ENCODE peak calls at places on chromosomes 2 and 18, in nine cellular contexts. G is dorsolateral prefrontal cortex, Y is left ventricle myocardium inferior, F is stomach, P is ovary, O is A549, N is WERI-Rb-1, I is H9, C is heart left ventricle. Z is an unnamed sample.
A peak's percentile ranks its signal among the peaks of the same experiment; 100 is the strongest.

GRCh38 chr2:187580462-187581124 is 26.4 kb upstream of the TFPI start:
- DNase-seq in P (no peak), I (no peak), C (no peak), G (no peak), Y (no peak), N (no peak), F (no peak), O (peak; percentile 84), Z (peak; percentile 73)

GRCh38 chr2:101828267-101829017 is 130.9 kb downstream of the MAP4K4 start:
- DNase-seq in N (no peak), O (no peak), I (no peak), P (no peak), F (no peak), Y (no peak), C (no peak), G (no peak), Z (no peak)

GRCh38 chr2:21676056-21676455 is 552.3 kb downstream of the TDRD15 start:
- DNase-seq in F (no peak), P (no peak), C (no peak), I (no peak), N (no peak), Y (no peak), O (no peak), G (no peak), Z (no peak)

GRCh38 chr2:190497428-190497827 is 37.1 kb downstream of the NEMP2 start:
- DNase-seq in G (no peak), F (no peak), O (peak; percentile 60), C (no peak), P (no peak), Y (no peak), N (peak; percentile 22), I (no peak), Z (no peak)

GRCh38 chr2:12502759-12503158 is 214.0 kb upstream of the TRIB2 start:
- DNase-seq in Y (no peak), O (no peak), P (no peak), N (no peak), F (no peak), C (no peak), G (no peak), I (no peak), Z (no peak)

GRCh38 chr2:144084114-144084661 is 435.7 kb downstream of the ZEB2 start:
- DNase-seq in P (no peak), Y (no peak), N (no peak), C (no peak), G (no peak), F (no peak), O (peak; percentile 39), I (no peak), Z (peak; percentile 21)

GRCh38 chr2:120993661-120994060 is 258.0 kb downstream of the GLI2 start:
- DNase-seq in F (no peak), C (no peak), N (no peak), P (no peak), Y (no peak), I (peak; percentile 20), G (no peak), O (no peak), Z (no peak)

GRCh38 chr2:113826346-113827285 is 63.3 kb upstream of the ACTR3 start:
- DNase-seq in O (no peak), F (no peak), I (peak; percentile 39), C (no peak), N (no peak), G (no peak), Y (no peak), P (no peak), Z (no peak)

GRCh38 chr2:230416061-230416721 is at the start of gene SP100:
- DNase-seq in G (no peak), Y (peak; percentile 74), I (no peak), F (peak; percentile 82), O (peak; percentile 69), P (peak; percentile 77), N (no peak), C (peak; percentile 88), Z (peak; percentile 86)

GRCh38 chr2:230758566-230759480 is 46.2 kb downstream of the CAB39 start:
- DNase-seq in C (no peak), I (no peak), O (no peak), Y (no peak), N (no peak), G (no peak), P (no peak), F (no peak), Z (peak; percentile 76)

GRCh38 chr2:232447638-232448472 is 8.1 kb upstream of the ALPI start:
- DNase-seq in Y (peak; percentile 12), P (no peak), G (no peak), O (no peak), N (no peak), C (no peak), F (no peak), I (peak; percentile 22), Z (no peak)

GRCh38 chr2:101766871-101767739 is 69.6 kb downstream of the MAP4K4 start:
- DNase-seq in I (no peak), Y (no peak), P (no peak), N (no peak), O (peak; percentile 70), F (no peak), C (no peak), G (no peak), Z (peak; percentile 49)

GRCh38 chr2:240255811-240256703 is 115.6 kb upstream of the OTOS start:
- DNase-seq in G (no peak), Y (no peak), O (peak; percentile 50), I (peak; percentile 45), P (no peak), N (no peak), F (peak; percentile 23), C (peak; percentile 50), Z (peak; percentile 21)

GRCh38 chr18:22710628-22711380 is 222.3 kb upstream of the RBBP8 start:
- DNase-seq in C (peak; percentile 45), P (peak; percentile 51), F (peak; percentile 35), Y (peak; percentile 33), N (peak; percentile 20), I (no peak), G (no peak), O (peak; percentile 75), Z (peak; percentile 61)

DNA sequence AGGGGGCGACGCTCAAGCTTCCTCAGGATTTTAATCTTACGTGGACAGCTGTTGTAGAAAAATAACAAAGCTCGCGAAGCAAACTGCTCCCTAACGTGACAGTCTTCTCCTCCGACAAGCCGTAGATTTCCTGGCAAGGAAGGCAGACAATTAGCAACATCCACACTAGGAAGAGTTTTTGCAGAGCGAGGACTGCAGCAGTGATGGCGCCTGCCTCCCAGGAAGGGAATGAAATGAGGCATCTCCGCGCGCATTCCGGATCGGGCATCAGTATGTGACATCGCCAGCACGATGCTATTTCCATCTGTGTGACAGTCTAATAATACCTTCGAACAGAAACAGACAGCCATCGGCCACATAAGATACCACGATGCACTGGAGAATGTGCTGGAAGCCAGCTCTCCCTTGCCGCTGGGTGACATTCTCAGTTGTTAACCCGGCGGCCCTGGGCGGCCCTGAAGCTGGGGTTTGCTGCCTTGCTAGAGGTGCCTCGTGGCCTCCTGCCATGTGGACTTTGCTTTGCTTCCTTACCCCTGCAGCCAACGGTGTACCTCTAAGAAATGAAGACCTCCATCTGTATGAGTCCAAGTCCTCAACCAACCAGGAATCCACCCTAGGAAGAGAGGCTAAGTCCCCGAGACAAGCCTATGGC is 101.8 kb upstream of the AGAP1 start:
- DNase-seq in C (no peak), P (no peak), I (no peak), N (no peak), F (no peak), G (no peak), O (no peak), Y (no peak), Z (no peak)
- TF ChIP-seq CTCF in C (no peak), P (no peak), I (no peak), N (no peak), F (no peak), G (no peak), O (no peak), Y (no peak), Z (no peak)

DNA sequence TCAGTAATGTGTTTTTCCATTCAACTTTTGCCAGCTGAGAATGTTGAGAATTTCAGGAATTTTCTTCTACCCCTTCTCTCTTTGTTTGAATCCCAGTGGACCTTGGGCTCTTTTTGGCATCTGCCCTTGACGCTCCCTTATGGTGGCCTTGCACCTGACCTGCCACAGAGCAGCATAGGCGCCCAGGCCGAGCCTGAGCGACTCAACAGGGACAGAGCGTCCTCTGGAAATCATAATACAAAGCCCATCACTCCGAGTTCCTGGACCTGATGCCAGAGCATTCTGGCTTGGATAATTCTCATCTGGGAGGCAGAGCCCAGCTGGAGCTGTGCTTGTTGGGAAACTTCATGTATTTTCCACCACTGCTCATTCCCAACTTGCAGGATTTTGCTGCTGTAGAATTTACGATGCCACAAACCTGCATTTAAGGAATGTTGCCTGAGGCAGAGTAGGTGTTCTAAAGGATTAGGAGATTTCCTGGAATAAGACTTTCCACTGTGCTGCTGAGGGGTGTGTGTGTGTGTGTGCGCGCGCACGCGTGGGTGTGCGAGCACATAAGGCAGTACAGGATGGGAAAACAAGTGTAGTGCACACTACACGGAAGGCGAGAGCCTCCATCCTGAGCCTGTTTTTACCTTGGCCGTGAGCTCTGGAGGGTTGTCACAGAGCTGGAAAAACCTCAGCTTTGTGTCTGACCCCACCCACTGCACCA is 77.1 kb upstream of the TXNDC2 start:
- DNase-seq in Y (peak; percentile 51), F (no peak), O (no peak), C (peak; percentile 50), N (no peak), G (no peak), I (peak; percentile 74), P (peak; percentile 76), Z (peak; percentile 54)
- TF ChIP-seq CTCF in Y (no peak), F (no peak), O (no peak), C (no peak), N (no peak), G (no peak), I (no peak), P (no peak), Z (no peak)

DNA sequence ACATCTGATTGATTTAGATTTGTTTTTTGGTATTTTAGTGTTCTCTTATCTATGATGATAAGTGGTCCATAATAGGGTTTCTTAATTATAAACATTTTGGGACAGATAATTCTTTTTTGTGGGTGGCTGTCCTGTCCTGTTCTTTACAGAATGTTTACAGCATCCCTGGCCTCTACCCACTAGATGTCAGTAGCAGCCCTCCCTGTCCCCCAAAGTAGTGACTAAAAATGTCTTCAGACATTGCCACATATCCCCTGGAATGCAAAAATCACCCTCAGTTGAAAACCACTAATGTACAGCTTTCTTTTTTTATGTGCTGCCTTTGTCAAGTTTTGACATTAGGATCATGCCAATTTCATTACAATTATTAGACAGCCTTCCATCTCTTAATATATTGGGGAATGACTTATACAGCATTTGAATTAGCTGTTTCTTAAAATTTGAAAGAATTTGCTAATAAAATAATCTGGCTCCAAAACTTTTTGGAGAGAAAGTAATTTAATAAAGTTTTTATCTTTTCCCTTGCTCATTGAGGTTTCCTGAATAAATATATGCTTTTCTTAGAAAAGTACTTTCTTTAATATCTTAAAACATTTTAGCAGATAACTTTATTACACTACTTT is 19.5 kb downstream of the WIPF1 start:
- DNase-seq in Y (no peak), F (no peak), O (peak; percentile 50), I (no peak), C (no peak), N (no peak), P (no peak), G (no peak), Z (peak; percentile 67)
- TF ChIP-seq CTCF in Y (peak; percentile 53), F (peak; percentile 19), O (peak; percentile 71), I (peak; percentile 69), C (peak; percentile 53), N (peak; percentile 49), P (no peak), G (peak; percentile 36), Z (peak; percentile 56)

DNA sequence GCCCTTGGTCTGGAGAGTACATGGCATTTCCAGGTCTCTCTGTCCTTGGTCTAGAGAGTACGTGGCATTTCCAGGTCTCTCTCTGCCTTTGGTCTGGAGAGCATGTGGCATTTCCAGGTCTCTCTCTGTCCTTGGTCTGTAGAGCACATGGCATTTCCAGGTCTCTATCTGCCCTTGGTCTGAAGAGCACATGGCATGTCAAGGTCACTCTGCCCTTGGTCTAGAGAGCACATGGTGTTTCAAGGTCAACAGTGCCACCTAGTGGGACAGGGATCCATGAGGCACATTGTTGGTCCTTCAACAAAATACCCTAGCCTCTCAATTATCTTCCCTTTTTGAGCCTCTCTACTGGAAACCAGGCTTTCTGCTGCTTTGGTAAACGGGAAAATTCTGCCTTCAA is 250.2 kb downstream of the OTX1 start:
- DNase-seq in F (no peak), P (no peak), N (no peak), G (no peak), I (no peak), O (peak; percentile 35), Y (no peak), C (no peak), Z (no peak)
- TF ChIP-seq CTCF in F (no peak), P (no peak), N (peak; percentile 26), G (no peak), I (peak; percentile 46), O (no peak), Y (no peak), C (no peak), Z (no peak)

Z was measured in MCF 10A.